ENCODE peak calls at places on chromosome 13, in four cellular contexts. C, M, T and E are unnamed samples.

GRCh38 chr13:110448230-110448629 is 113.3 kb downstream of the RAB20 start:
- DNase-seq in M (no peak), C (peak), T (no peak), E (no peak)

GRCh38 chr13:111325146-111325890 is 4.9 kb downstream of the TEX29 start:
- DNase-seq in T (no peak), C (no peak), M (no peak), E (no peak)

GRCh38 chr13:40665754-40666057 is 735 bp downstream of the FOXO1 start:
- DNase-seq in C (peak), M (peak), T (no peak), E (no peak)

GRCh38 chr13:33025220-33025744 is 9.1 kb downstream of the KL start:
- DNase-seq in M (no peak), C (no peak), T (no peak), E (no peak)

GRCh38 chr13:38687246-38688229 is 661 bp downstream of the FREM2 start:
- DNase-seq in T (no peak), C (peak), M (no peak), E (no peak)

GRCh38 chr13:113859311-113860050 is 4.4 kb downstream of the GAS6 start:
- DNase-seq in M (no peak), C (no peak), T (no peak), E (no peak)

GRCh38 chr13:39566216-39566869 is 36.6 kb downstream of the LHFPL6 start:
- DNase-seq in M (no peak), C (peak), T (no peak), E (no peak)

GRCh38 chr13:33798023-33798422 is 19.9 kb upstream of the RFC3 start:
- DNase-seq in C (no peak), T (no peak), M (no peak), E (no peak)

GRCh38 chr13:76609643-76610042 is 276.6 kb downstream of the KCTD12 start:
- DNase-seq in M (no peak), C (no peak), T (no peak), E (no peak)

GRCh38 chr13:110392510-110393233 is 85.6 kb downstream of the COL4A2 start:
- DNase-seq in C (no peak), T (no peak), M (no peak), E (no peak)

GRCh38 chr13:111359237-111359915 is 38.9 kb downstream of the TEX29 start:
- DNase-seq in T (no peak), M (no peak), C (peak), E (no peak)

GRCh38 chr13:51479199-51479523 is 26.3 kb upstream of the INTS6 start:
- DNase-seq in C (peak), T (no peak), M (no peak), E (no peak)

GRCh38 chr13:40120781-40121180 is 465.3 kb downstream of the COG6 start:
- DNase-seq in M (no peak), T (no peak), C (no peak), E (no peak)

GRCh38 chr13:41562083-41562482 is 104.7 kb downstream of the RGCC start:
- DNase-seq in C (peak), T (no peak), M (no peak), E (peak)

GRCh38 chr13:59680429-59681024 is 483.2 kb downstream of the DIAPH3 start:
- DNase-seq in M (peak), T (no peak), C (peak), E (no peak)

GRCh38 chr13:64767054-64767453 is 2463.1 kb downstream of the PCDH9 start:
- DNase-seq in M (no peak), T (no peak), C (no peak), E (no peak)

GRCh38 chr13:75635621-75636338 is at the start of gene LMO7:
- DNase-seq in M (peak), T (no peak), C (peak), E (no peak)

GRCh38 chr13:35927554-35927953 is 203.6 kb downstream of the DCLK1 start:
- DNase-seq in C (peak), T (peak), M (peak), E (peak)

GRCh38 chr13:78993792-78994191 is 334.8 kb upstream of the OBI1 start:
- DNase-seq in M (no peak), C (no peak), T (no peak), E (no peak)